ENCODE peak calls at places on chromosomes 6 and 20, in four cellular contexts. P is Calu3; A is NCI-H345; I is T-helper 2 cell treated with Interferon-gamma antibody and Interleukin-4, amounts not matched to agents 5 μg/mL and 100 μg/mL, for 36 hours. G is an unnamed sample.

GRCh38 chr6:131909408-131910218 is 41.6 kb downstream of the CCN2 start:
- DNase-seq in A (peak), P (peak), I (peak), G (peak)

GRCh38 chr6:795046-795445 is 102.1 kb upstream of the EXOC2 start:
- DNase-seq in A (no peak), P (no peak), I (no peak), G (no peak)

GRCh38 chr6:139164001-139164400 is 29.1 kb downstream of the HECA start:
- DNase-seq in P (no peak), A (no peak), I (no peak), G (no peak)

GRCh38 chr6:13795041-13795748 is 19.2 kb downstream of the MCUR1 start:
- DNase-seq in A (peak), P (peak), I (peak), G (peak)

GRCh38 chr6:129015721-129016120 is 132.8 kb downstream of the LAMA2 start:
- DNase-seq in A (no peak), I (no peak), P (no peak), G (no peak)

GRCh38 chr6:168136622-168137021 is 57.6 kb upstream of the FRMD1 start:
- DNase-seq in I (no peak), A (no peak), P (no peak), G (no peak)

GRCh38 chr6:33935439-33936080 is 131.8 kb upstream of the MLN start:
- DNase-seq in A (no peak), P (no peak), I (no peak), G (no peak)

GRCh38 chr6:82750570-82750969 is 315.1 kb downstream of the UBE3D start:
- DNase-seq in P (no peak), I (no peak), A (no peak), G (no peak)

GRCh38 chr6:170225852-170226417 is 64.9 kb downstream of the DLL1 start:
- DNase-seq in P (no peak), A (no peak), I (no peak), G (no peak)

GRCh38 chr6:117441824-117442264 is 16.1 kb upstream of the ROS1 start:
- DNase-seq in I (no peak), P (peak), A (no peak), G (no peak)

GRCh38 chr20:51525241-51526104 is 17.0 kb downstream of the NFATC2 start:
- DNase-seq in P (no peak), I (peak), A (no peak), G (no peak)

GRCh38 chr6:54729716-54730115 is 116.9 kb upstream of the FAM83B start:
- DNase-seq in A (no peak), P (no peak), I (no peak), G (no peak)

GRCh38 chr6:170152989-170153388 is 137.9 kb downstream of the DLL1 start:
- DNase-seq in I (no peak), P (peak), A (peak), G (no peak)

GRCh38 chr6:73731285-73731684 is 35.3 kb downstream of the CD109 start:
- DNase-seq in P (no peak), I (no peak), A (no peak), G (no peak)

GRCh38 chr6:446418-447366 is 55.1 kb downstream of the IRF4 start:
- DNase-seq in I (peak), A (no peak), P (no peak), G (no peak)

GRCh38 chr20:32287231-32287638 is 9.8 kb downstream of the KIF3B start:
- DNase-seq in P (no peak), I (no peak), A (no peak), G (no peak)

GRCh38 chr6:5723905-5724691 is 282.6 kb downstream of the NRN1 start:
- DNase-seq in A (no peak), P (no peak), I (no peak), G (peak)

GRCh38 chr6:79868098-79868722 is 79.1 kb downstream of the ELOVL4 start:
- DNase-seq in P (peak), I (peak), A (peak), G (peak)

G was measured in GM19239.